ENCODE peak calls at places on chromosomes 6 and 20, in five cellular contexts. L, G, X, V and E are unnamed samples.

GRCh38 chr6:32752580-32752979 is 10.8 kb downstream of the HLA-DQB2 start:
- DNase-seq in X (no peak), G (peak), V (no peak), L (no peak), E (no peak)

GRCh38 chr6:150622941-150623874 is 23.5 kb downstream of the PLEKHG1 start:
- DNase-seq in G (no peak), V (no peak), X (no peak), L (no peak), E (no peak)

GRCh38 chr20:62018437-62019143 is 47.1 kb downstream of the TAF4 start:
- DNase-seq in G (no peak), L (peak), X (no peak), V (no peak), E (no peak)

GRCh38 chr6:135251964-135252429 is 70.9 kb downstream of the MYB start:
- DNase-seq in V (no peak), X (no peak), L (no peak), G (no peak), E (no peak)

GRCh38 chr6:142551145-142551811 is 249.5 kb downstream of the ADGRG6 start:
- DNase-seq in G (no peak), X (no peak), L (peak), V (no peak), E (no peak)

GRCh38 chr6:38192486-38192885 is 373.0 kb downstream of the ZFAND3 start:
- DNase-seq in V (no peak), X (no peak), G (no peak), L (no peak), E (no peak)

GRCh38 chr6:125123051-125123450 is 30.5 kb upstream of the TPD52L1 start:
- DNase-seq in L (no peak), V (no peak), G (no peak), X (no peak), E (no peak)

GRCh38 chr6:149614352-149614751 is 34.2 kb downstream of the KATNA1 start:
- DNase-seq in X (no peak), L (no peak), V (no peak), G (no peak), E (no peak)

GRCh38 chr6:74735304-74735703 is 470.5 kb downstream of the COL12A1 start:
- DNase-seq in V (no peak), G (no peak), X (no peak), L (no peak), E (peak)

GRCh38 chr6:156719720-156720563 is 57.2 kb upstream of the ARID1B start:
- DNase-seq in V (peak), G (peak), X (peak), L (peak), E (peak)